ENCODE peak calls at places on chromosomes 1 and 21, in five cellular contexts. H is NCI-H2029; B is effector memory CD4-positive, alpha-beta T cell; U is NCI-H345; Z is stimulated activated CD8-positive, alpha-beta memory T cell treated with anti-CD3 and anti-CD28 coated beads, Interleukin-15, amount 100 ng/mL, for 4 hours. E is an unnamed sample.

GRCh38 chr1:89085781-89086180 is 20.8 kb upstream of the GBP1 start:
- DNase-seq in H (peak; percentile 57), B (no peak), U (no peak), Z (no peak), E (no peak)

GRCh38 chr1:110850632-110851031 is 22.3 kb upstream of the CD53 start:
- DNase-seq in H (peak; percentile 5), B (no peak), U (no peak), Z (no peak), E (no peak)

GRCh38 chr1:86247553-86248279 is 91.1 kb upstream of the COL24A1 start:
- DNase-seq in H (no peak), B (no peak), U (no peak), Z (no peak), E (no peak)

GRCh38 chr21:26732442-26733221 is 112.6 kb downstream of the ADAMTS1 start:
- DNase-seq in H (no peak), B (no peak), U (no peak), Z (no peak), E (no peak)

GRCh38 chr1:203325004-203325417 is 19.7 kb downstream of the BTG2 start:
- DNase-seq in H (no peak), B (peak; percentile 64), U (peak; percentile 89), Z (no peak), E (no peak)

GRCh38 chr1:93581917-93582850 is 99.5 kb downstream of the BCAR3 start:
- DNase-seq in H (no peak), B (no peak), U (no peak), Z (no peak), E (no peak)

GRCh38 chr1:9101510-9102146 is 27.3 kb downstream of the GPR157 start:
- DNase-seq in H (no peak), B (no peak), U (peak; percentile 64), Z (no peak), E (no peak)

GRCh38 chr1:78292361-78292760 is 198.4 kb upstream of the PTGFR start:
- DNase-seq in H (no peak), B (no peak), U (no peak), Z (no peak), E (no peak)

GRCh38 chr1:176897350-176898236 is 266.9 kb downstream of the ASTN1 start:
- DNase-seq in H (no peak), B (no peak), U (peak; percentile 75), Z (no peak), E (peak; percentile 67)

GRCh38 chr1:53516181-53516580 is 57.0 kb downstream of the DMRTB1 start:
- DNase-seq in H (no peak), B (no peak), U (no peak), Z (no peak), E (no peak)

GRCh38 chr1:64080947-64081562 is 122.4 kb upstream of the UBE2U start:
- DNase-seq in H (no peak), B (no peak), U (no peak), Z (no peak), E (no peak)

GRCh38 chr1:119718969-119719368 is 7.2 kb downstream of the PHGDH start:
- DNase-seq in H (no peak), B (no peak), U (no peak), Z (no peak), E (no peak)

GRCh38 chr1:39333296-39333695 is 128.8 kb downstream of the MACF1 start:
- DNase-seq in H (peak; percentile 46), B (no peak), U (no peak), Z (no peak), E (no peak)

GRCh38 chr1:119549719-119550141 is 42.7 kb downstream of the HSD3B1 start:
- DNase-seq in H (peak; percentile 51), B (no peak), U (peak; percentile 82), Z (no peak), E (peak; percentile 53)

GRCh38 chr1:118461154-118461553 is 276.1 kb upstream of the SPAG17 start:
- DNase-seq in H (no peak), B (no peak), U (no peak), Z (no peak), E (no peak)

GRCh38 chr1:196875935-196876334 is 11.9 kb upstream of the CFHR4 start:
- DNase-seq in H (no peak), B (no peak), U (no peak), Z (no peak), E (no peak)

GRCh38 chr1:96538001-96538649 is 183.5 kb upstream of the PTBP2 start:
- DNase-seq in H (peak; percentile 88), B (no peak), U (no peak), Z (no peak), E (no peak)

GRCh38 chr1:109272021-109272799 is 10.7 kb downstream of the PSRC1 start:
- DNase-seq in H (no peak), B (no peak), U (no peak), Z (no peak), E (no peak)

GRCh38 chr1:41964400-41964799 is 45.7 kb upstream of the HIVEP3 start:
- DNase-seq in H (no peak), B (no peak), U (no peak), Z (no peak), E (no peak)

GRCh38 chr1:107941123-107941522 is 23.9 kb downstream of the VAV3 start:
- DNase-seq in H (no peak), B (no peak), U (no peak), Z (no peak), E (no peak)

GRCh38 chr1:219573158-219573557 is 39.7 kb downstream of the ZC3H11B start:
- DNase-seq in H (no peak), B (no peak), U (no peak), Z (no peak), E (no peak)

GRCh38 chr1:5993553-5994510 is 1.6 kb upstream of the NPHP4 start:
- DNase-seq in H (no peak), B (no peak), U (no peak), Z (no peak), E (no peak)

GRCh38 chr1:218705911-218706893 is 361.1 kb downstream of the TGFB2 start:
- DNase-seq in H (no peak), B (no peak), U (no peak), Z (no peak), E (no peak)

GRCh38 chr21:17758703-17759102 is 60.5 kb downstream of the C21orf91 start:
- DNase-seq in H (no peak), B (no peak), U (no peak), Z (no peak), E (no peak)

GRCh38 chr1:95126846-95127245 is 9.7 kb downstream of the TLCD4 start:
- DNase-seq in H (no peak), B (no peak), U (no peak), Z (no peak), E (no peak)

GRCh38 chr1:21121764-21122471 is 54.8 kb downstream of the EIF4G3 start:
- DNase-seq in H (no peak), B (no peak), U (no peak), Z (no peak), E (no peak)

GRCh38 chr1:233183226-233184020 is 112.1 kb downstream of the PCNX2 start:
- DNase-seq in H (no peak), B (no peak), U (no peak), Z (no peak), E (no peak)

GRCh38 chr1:44646276-44646675 is 28.0 kb downstream of the TMEM53 start:
- DNase-seq in H (no peak), B (no peak), U (no peak), Z (no peak), E (no peak)

GRCh38 chr1:166858726-166859419 is 17.2 kb downstream of the TADA1 start:
- DNase-seq in H (no peak), B (no peak), U (no peak), Z (no peak), E (no peak)

GRCh38 chr1:226308166-226308722 is 720 bp downstream of the LIN9 start:
- DNase-seq in H (peak; percentile 22), B (no peak), U (peak; percentile 23), Z (no peak), E (peak; percentile 38)